ENCODE peak calls at places on chromosomes 11 and 22, in five cellular contexts. U is Calu3, X is body of pancreas, Q is cardiac fibroblast, G is RWPE1. E is an unnamed sample.

GRCh38 chr11:128555606-128556005 is 31.8 kb downstream of the ETS1 start:
- DNase-seq in U (no peak), X (peak; percentile 48), Q (peak; percentile 36), G (peak; percentile 5), E (no peak)

GRCh38 chr11:134045799-134046635 is 22.9 kb upstream of the JAM3 start:
- DNase-seq in U (peak; percentile 15), X (peak; percentile 19), Q (peak; percentile 32), G (no peak), E (no peak)

GRCh38 chr11:47775240-47775869 is 8.2 kb upstream of the FNBP4 start:
- DNase-seq in U (no peak), X (no peak), Q (no peak), G (no peak), E (no peak)

GRCh38 chr11:1160231-1161101 is 2.7 kb downstream of the MUC5AC start:
- DNase-seq in U (no peak), X (no peak), Q (no peak), G (no peak), E (no peak)

GRCh38 chr11:67996622-67997459 is 7.1 kb downstream of the UNC93B1 start:
- DNase-seq in U (peak; percentile 62), X (peak; percentile 76), Q (peak; percentile 58), G (no peak), E (no peak)

GRCh38 chr11:124670732-124671131 is 2.8 kb downstream of the SIAE start:
- DNase-seq in U (no peak), X (no peak), Q (peak; percentile 46), G (no peak), E (no peak)

GRCh38 chr11:61680622-61681191 is 516 bp downstream of the DAGLA start:
- DNase-seq in U (peak; percentile 19), X (peak; percentile 45), Q (no peak), G (no peak), E (no peak)

GRCh38 chr11:128552783-128553661 is 34.3 kb downstream of the ETS1 start:
- DNase-seq in U (no peak), X (no peak), Q (peak; percentile 63), G (peak; percentile 14), E (no peak)

GRCh38 chr11:58788355-58789023 is 56.0 kb downstream of the GLYATL2 start:
- DNase-seq in U (peak; percentile 59), X (peak; percentile 67), Q (peak; percentile 55), G (peak; percentile 45), E (peak; percentile 29)

GRCh38 chr11:114524122-114524521 is 35.6 kb downstream of the NXPE1 start:
- DNase-seq in U (no peak), X (no peak), Q (no peak), G (no peak), E (no peak)

GRCh38 chr11:65903068-65903481 is 2.9 kb upstream of the FOSL1 start:
- DNase-seq in U (peak; percentile 85), X (no peak), Q (peak; percentile 69), G (peak; percentile 62), E (no peak)

GRCh38 chr11:107916671-107917241 is 11.5 kb upstream of the RAB39A start:
- DNase-seq in U (peak; percentile 48), X (no peak), Q (peak; percentile 13), G (no peak), E (peak; percentile 9)

GRCh38 chr11:76348348-76348747 is 32.6 kb downstream of the THAP12 start:
- DNase-seq in U (no peak), X (no peak), Q (no peak), G (no peak), E (no peak)

GRCh38 chr11:69744435-69744834 is 30.7 kb downstream of the FGF4 start:
- DNase-seq in U (peak; percentile 22), X (peak; percentile 16), Q (peak; percentile 86), G (peak; percentile 13), E (peak; percentile 32)

GRCh38 chr11:1531961-1532586 is 40.0 kb downstream of the DUSP8 start:
- DNase-seq in U (no peak), X (no peak), Q (no peak), G (peak; percentile 63), E (peak; percentile 32)

GRCh38 chr11:8019671-8020597 is 32.8 kb downstream of the EIF3F start:
- DNase-seq in U (no peak), X (peak; percentile 34), Q (peak; percentile 37), G (peak; percentile 11), E (no peak)

GRCh38 chr11:69525516-69526452 is 44.3 kb downstream of the LINC01488 start:
- DNase-seq in U (no peak), X (no peak), Q (no peak), G (no peak), E (no peak)

GRCh38 chr11:121446752-121447156 is 5.4 kb upstream of the SORL1 start:
- DNase-seq in U (no peak), X (no peak), Q (no peak), G (no peak), E (no peak)

GRCh38 chr22:41779889-41780505 is 20.5 kb upstream of the CCDC134 start:
- DNase-seq in U (no peak), X (no peak), Q (no peak), G (no peak), E (no peak)

GRCh38 chr22:20550851-20551744 is 43.7 kb downstream of the MED15 start:
- DNase-seq in U (no peak), X (no peak), Q (peak; percentile 84), G (no peak), E (no peak)

GRCh38 chr11:14186376-14186775 is 172.6 kb downstream of the RRAS2 start:
- DNase-seq in U (no peak), X (no peak), Q (peak; percentile 22), G (no peak), E (no peak)

DNA sequence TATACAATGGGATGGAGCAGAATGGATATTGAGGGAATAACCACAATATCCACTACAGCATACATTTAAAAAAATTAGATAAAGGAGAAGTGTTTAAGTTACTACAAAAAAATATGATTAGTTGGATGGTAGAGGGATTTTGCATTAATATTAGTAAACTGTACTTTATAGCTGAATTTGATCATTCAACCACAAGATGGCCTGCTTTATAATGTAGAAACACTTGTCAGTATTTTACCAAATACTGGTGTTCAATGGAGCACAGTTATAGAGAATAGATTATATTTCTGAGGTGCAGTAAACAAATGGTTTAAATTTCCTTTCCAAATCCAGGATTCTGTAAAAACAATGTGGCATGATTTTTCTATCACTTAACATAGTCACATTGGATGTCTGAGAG is 818.8 kb upstream of the CHORDC1 start:
- DNase-seq in U (no peak), X (no peak), Q (no peak), G (no peak), E (no peak)
- TF ChIP-seq CTCF in U (no peak), X (peak; percentile 5), Q (no peak), G (no peak), E (no peak)

GRCh38 chr11:30967579-30967978 is 381.4 kb upstream of the MPPED2 start:
- DNase-seq in U (no peak), X (no peak), Q (no peak), G (no peak), E (no peak)
- TF ChIP-seq CTCF in U (no peak), X (no peak), Q (no peak), G (no peak), E (no peak)

GRCh38 chr22:36367066-36367465 is 20.7 kb downstream of the MYH9 start:
- DNase-seq in U (no peak), X (no peak), Q (no peak), G (no peak), E (no peak)
- TF ChIP-seq CTCF in U (no peak), X (no peak), Q (no peak), G (no peak), E (no peak)

DNA sequence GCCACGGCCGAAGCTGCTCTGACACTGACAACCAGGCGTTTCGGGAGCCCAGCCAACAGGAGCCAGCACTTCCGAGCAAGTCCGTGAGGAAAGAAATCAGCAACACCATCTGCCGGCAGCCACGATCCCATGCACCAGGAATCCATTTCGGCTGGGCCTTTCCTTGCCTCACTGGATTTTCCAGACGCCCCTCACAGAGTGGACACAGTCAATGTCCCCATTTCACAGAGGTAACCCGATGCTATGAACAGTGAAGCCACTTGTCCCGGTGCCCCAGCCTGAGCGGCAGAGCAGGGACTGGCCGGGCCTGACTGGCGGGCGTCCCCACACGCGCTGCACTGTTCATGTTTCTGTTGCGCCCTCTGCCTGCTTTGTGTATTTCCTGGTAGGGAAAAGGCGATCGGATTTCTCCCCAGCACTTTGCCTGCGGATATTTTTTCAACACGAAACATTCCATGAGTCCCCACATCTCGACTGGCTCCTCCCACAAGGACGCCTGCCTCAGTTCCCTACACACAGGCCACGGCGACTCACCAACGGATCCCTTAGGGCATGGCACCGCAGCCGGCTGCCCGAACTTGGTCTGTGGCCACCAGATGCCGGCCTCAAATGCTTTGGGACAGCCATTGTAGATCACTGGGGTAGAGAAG is 55.3 kb downstream of the TRMU start:
- DNase-seq in U (peak; percentile 73), X (peak; percentile 93), Q (peak; percentile 69), G (peak; percentile 25), E (no peak)
- TF ChIP-seq CTCF in U (peak; percentile 73), X (peak; percentile 67), Q (peak; percentile 46), G (peak; percentile 53), E (peak; percentile 31)

GRCh38 chr22:37734402-37734700 is 37.5 kb downstream of the TRIOBP start:
- DNase-seq in U (no peak), X (no peak), Q (no peak), G (no peak), E (no peak)

GRCh38 chr22:37732699-37733607 is 36.1 kb downstream of the TRIOBP start:
- DNase-seq in U (no peak), X (no peak), Q (no peak), G (no peak), E (no peak)

GRCh38 chr22:37733625-37734401 is 37.0 kb downstream of the TRIOBP start:
- DNase-seq in U (no peak), X (peak; percentile 66), Q (no peak), G (no peak), E (no peak)

GRCh38 chr22:37735054-37735453 is 38.2 kb downstream of the TRIOBP start:
- DNase-seq in U (peak; percentile 84), X (peak; percentile 61), Q (no peak), G (no peak), E (no peak)

GRCh38 chr22:37731804-37732471 is 35.1 kb downstream of the TRIOBP start:
- DNase-seq in U (peak; percentile 66), X (no peak), Q (no peak), G (no peak), E (no peak)
- TF ChIP-seq CTCF in U (no peak), X (peak; percentile 44), Q (peak; percentile 18), G (no peak), E (no peak)

GRCh38 chr22:24303007-24303406 is 32.4 kb downstream of the SPECC1L start:
- DNase-seq in U (peak; percentile 35), X (no peak), Q (no peak), G (no peak), E (no peak)
- TF ChIP-seq CTCF in U (no peak), X (peak; percentile 10), Q (no peak), G (no peak), E (no peak)

E was measured in HFF-Myc.